ENCODE peak calls at places on chromosomes 1 and 21, in eight cellular contexts. L is psoas muscle; D is pancreas; A is A549; Q is CD4-positive, alpha-beta T cell; Z is neural progenitor cell; N is prostate gland; X is H9. R is an unnamed sample.

GRCh38 chr1:111988377-111988742 is 1.1 kb downstream of the KCND3 start:
- DNase-seq in L (no peak), D (no peak), A (no peak), Q (no peak), Z (no peak), N (no peak), X (no peak), R (no peak)

GRCh38 chr1:183227963-183228649 is 42.0 kb downstream of the LAMC2 start:
- DNase-seq in L (no peak), D (no peak), A (peak; percentile 47), Q (no peak), Z (peak; percentile 74), N (no peak), X (peak; percentile 81), R (peak; percentile 34)

GRCh38 chr1:55632058-55632457 is 416.9 kb upstream of the USP24 start:
- DNase-seq in L (no peak), D (no peak), A (peak; percentile 35), Q (no peak), Z (no peak), N (no peak), X (no peak), R (no peak)

GRCh38 chr1:203196371-203196770 is 9.9 kb upstream of the CHI3L1 start:
- DNase-seq in L (no peak), D (no peak), A (no peak), Q (no peak), Z (no peak), N (no peak), X (peak; percentile 49), R (no peak)

GRCh38 chr1:224565186-224565585 is 50.9 kb upstream of the CNIH3 start:
- DNase-seq in L (peak; percentile 83), D (no peak), A (peak; percentile 74), Q (no peak), Z (no peak), N (no peak), X (no peak), R (no peak)

GRCh38 chr21:36330904-36331303 is 10.9 kb downstream of the MORC3 start:
- DNase-seq in L (no peak), D (no peak), A (peak; percentile 53), Q (no peak), Z (peak; percentile 57), N (peak; percentile 39), X (no peak), R (peak; percentile 65)

GRCh38 chr1:51192213-51192843 is 43.7 kb upstream of the RNF11 start:
- DNase-seq in L (peak; percentile 70), D (peak; percentile 47), A (peak; percentile 67), Q (peak; percentile 53), Z (peak; percentile 83), N (peak; percentile 57), X (peak; percentile 56), R (peak; percentile 63)

GRCh38 chr1:151680812-151681211 is 35.8 kb downstream of the CELF3 start:
- DNase-seq in L (no peak), D (no peak), A (peak; percentile 84), Q (no peak), Z (no peak), N (peak; percentile 25), X (no peak), R (no peak)

GRCh38 chr1:217881131-217881543 is 250.0 kb downstream of the SPATA17 start:
- DNase-seq in L (no peak), D (no peak), A (no peak), Q (no peak), Z (no peak), N (no peak), X (no peak), R (no peak)

GRCh38 chr1:30823627-30823968 is 66.0 kb upstream of the LAPTM5 start:
- DNase-seq in L (no peak), D (peak; percentile 44), A (no peak), Q (no peak), Z (no peak), N (no peak), X (no peak), R (no peak)

GRCh38 chr1:179128520-179128919 is 46.6 kb downstream of the TOR3A start:
- DNase-seq in L (no peak), D (no peak), A (no peak), Q (no peak), Z (no peak), N (peak; percentile 37), X (no peak), R (no peak)

DNA sequence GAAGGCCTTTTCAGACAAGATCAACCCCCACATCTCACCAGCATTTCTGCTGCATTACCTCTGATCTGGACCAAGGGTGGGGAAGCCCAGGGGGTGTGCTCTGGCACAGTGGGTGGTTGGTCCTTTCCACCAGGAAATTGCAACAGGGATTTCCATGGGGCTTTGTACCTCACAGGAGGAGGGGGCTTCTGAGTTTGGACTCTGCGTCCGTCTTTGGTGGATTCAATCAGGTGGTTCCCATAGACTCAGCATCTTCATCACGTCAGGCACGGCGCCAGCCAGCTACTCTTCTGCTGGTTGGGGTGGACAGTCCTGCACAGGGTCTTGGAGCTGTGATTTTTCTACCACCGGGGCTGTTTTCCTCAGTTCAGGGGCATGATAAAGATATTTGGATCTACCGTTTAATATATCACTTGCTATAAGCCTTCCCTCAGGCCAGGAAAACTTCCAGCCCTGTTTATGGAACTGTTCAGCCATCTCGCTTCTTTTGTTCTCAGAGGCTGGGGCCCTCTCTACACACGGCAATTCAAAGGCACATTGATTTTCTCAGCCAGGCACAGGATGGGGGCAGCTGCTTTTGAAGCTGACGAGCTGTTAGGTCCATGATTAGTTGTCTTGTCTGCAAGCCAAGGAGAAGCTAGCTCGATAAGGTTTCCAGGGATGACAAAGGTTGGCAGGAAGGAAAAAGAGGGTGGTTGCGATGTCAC is 467.3 kb downstream of the CAMTA1 start:
- DNase-seq in L (no peak), D (no peak), A (no peak), Q (no peak), Z (peak; percentile 19), N (no peak), X (no peak), R (no peak)
- H3K27ac ChIP-seq in L (no peak overlapping the region), D (no peak overlapping the region), A (no peak overlapping the region), Q (no peak overlapping the region), Z (no peak overlapping the region), N (no peak overlapping the region), X (no peak overlapping the region), R (no peak overlapping the region)

DNA sequence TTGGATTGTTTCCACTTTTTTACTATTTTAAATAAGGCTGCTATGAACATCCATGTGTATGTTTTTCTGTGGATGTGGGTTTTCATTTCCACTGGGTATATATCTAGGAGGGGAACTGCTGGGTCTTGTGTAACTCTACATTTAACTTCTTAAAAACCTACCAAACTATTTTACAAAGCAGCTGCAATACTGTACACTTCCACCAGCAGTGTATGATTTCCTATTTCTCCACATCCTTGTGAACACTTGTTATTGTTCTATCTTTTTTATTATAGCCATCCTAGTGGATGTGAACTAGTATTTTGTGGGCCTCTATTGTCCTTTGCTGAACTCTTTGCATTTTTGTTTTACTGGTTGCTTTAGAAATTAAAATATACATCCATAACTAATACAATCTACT is 33.4 kb downstream of the DIPK1A start:
- DNase-seq in L (no peak), D (no peak), A (no peak), Q (no peak), Z (no peak), N (no peak), X (no peak), R (no peak)
- TF ChIP-seq CTCF in L (no peak), D (no peak), A (no peak), Q (no peak), Z (no peak), N (no peak), X (no peak), R (no peak)

GRCh38 chr1:7827134-7827955 is 25.5 kb downstream of the UTS2 start:
- DNase-seq in L (no peak), D (no peak), A (no peak), Q (peak; percentile 45), Z (no peak), N (no peak), X (no peak), R (no peak)

GRCh38 chr1:7826363-7826762 is 26.5 kb downstream of the UTS2 start:
- DNase-seq in L (no peak), D (no peak), A (no peak), Q (no peak), Z (no peak), N (no peak), X (no peak), R (no peak)

DNA sequence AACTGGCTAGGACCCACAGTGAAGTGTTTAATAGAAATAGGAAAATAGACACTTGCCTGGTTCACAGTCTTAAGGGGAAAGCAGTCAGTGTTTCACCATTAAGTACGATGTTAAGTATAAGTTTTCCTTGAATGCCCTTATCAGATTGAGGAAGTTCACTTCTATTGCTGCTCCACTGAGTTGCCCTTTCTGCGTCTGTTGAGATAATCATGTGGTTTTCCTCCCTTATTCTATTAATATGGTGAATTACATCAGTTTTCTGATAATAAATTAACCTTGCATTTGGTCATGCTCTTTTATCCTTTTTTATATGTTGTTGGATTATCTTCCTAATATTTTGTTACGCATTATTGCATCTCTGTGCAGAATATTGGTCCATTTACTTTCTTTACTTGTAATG is 21.4 kb downstream of the UTS2 start:
- DNase-seq in L (no peak), D (no peak), A (no peak), Q (no peak), Z (no peak), N (no peak), X (no peak), R (no peak)
- H3K27ac ChIP-seq in L (no peak overlapping the region), D (no peak overlapping the region), A (no peak overlapping the region), Q (no peak overlapping the region), Z (no peak overlapping the region), N (no peak overlapping the region), X (no peak overlapping the region), R (no peak overlapping the region)

GRCh38 chr1:246488674-246489073 is 18.4 kb downstream of the SMYD3 start:
- DNase-seq in L (no peak), D (no peak), A (no peak), Q (no peak), Z (no peak), N (no peak), X (no peak), R (no peak)

GRCh38 chr1:246491551-246492053 is 15.5 kb downstream of the SMYD3 start:
- DNase-seq in L (no peak), D (no peak), A (no peak), Q (no peak), Z (no peak), N (no peak), X (no peak), R (no peak)

GRCh38 chr1:246497331-246497915 is 9.7 kb downstream of the SMYD3 start:
- DNase-seq in L (no peak), D (no peak), A (peak; percentile 79), Q (no peak), Z (peak; percentile 66), N (peak; percentile 37), X (no peak), R (no peak)

GRCh38 chr1:246492611-246493245 is 14.4 kb downstream of the SMYD3 start:
- DNase-seq in L (peak; percentile 85), D (peak; percentile 46), A (peak; percentile 68), Q (no peak), Z (peak; percentile 81), N (peak; percentile 56), X (peak; percentile 60), R (peak; percentile 91)
- TF ChIP-seq CTCF in L (peak; percentile 84), D (peak; percentile 67), A (peak; percentile 90), Q (peak; percentile 52), Z (peak; percentile 79), N (no peak), X (peak; percentile 83), R (peak; percentile 75)

DNA sequence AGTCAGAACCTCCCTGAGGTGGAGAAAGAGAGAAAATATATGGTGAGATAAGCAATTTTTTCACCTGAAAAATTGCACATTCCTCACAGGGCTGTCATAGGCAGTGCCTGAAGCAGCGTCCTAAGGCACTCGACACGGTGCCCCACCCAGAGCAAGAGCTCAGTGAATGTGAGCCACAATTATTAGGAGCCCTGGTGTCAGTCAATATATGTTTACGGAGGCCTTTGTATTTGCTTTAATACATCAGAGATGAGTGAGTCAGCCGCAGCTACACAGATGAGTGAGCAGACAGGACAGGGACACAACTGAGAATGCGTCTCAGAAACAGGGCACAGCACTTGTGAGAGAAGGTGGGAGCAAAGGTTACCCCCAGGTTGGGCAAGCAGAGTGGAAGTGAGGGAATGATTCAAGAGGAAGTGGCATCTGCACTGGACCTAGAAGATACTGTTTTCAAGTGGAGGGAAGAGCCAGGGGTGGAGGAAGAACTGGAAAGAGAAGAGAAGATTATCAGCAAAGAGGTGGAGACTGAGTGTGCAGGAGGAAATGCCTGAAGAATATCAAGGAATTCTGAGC is 5.2 kb upstream of the PIGC start:
- DNase-seq in L (no peak), D (no peak), A (peak; percentile 85), Q (no peak), Z (no peak), N (no peak), X (no peak), R (no peak)
- H3K27ac ChIP-seq in L (no peak overlapping the region), D (no peak overlapping the region), A (peak overlapping the region; percentile 77), Q (no peak overlapping the region), Z (no peak overlapping the region), N (no peak overlapping the region), X (no peak overlapping the region), R (no peak overlapping the region)